ENCODE peak calls at places on chromosome 15, in four cellular contexts. T is NCI-H2081; P is LNCaP clone FGC; S is stimulated activated CD8-positive, alpha-beta memory T cell treated with anti-CD3 and anti-CD28 coated beads, Interleukin-7, amount 100 ng/mL, for 24 hours. R is an unnamed sample.
A peak's percentile ranks its signal among the peaks of the same experiment; 100 is the strongest.

GRCh38 chr15:76310470-76311070 is 699 bp downstream of the ETFA start:
- DNase-seq in S (no peak), T (no peak), P (no peak), R (no peak)

GRCh38 chr15:66803182-66803729 is 101.2 kb downstream of the SMAD6 start:
- DNase-seq in S (no peak), P (peak; percentile 45), T (no peak), R (peak; percentile 94)

GRCh38 chr15:33908396-33908795 is 59.9 kb upstream of the CHRM5 start:
- DNase-seq in P (no peak), S (no peak), T (no peak), R (no peak)

GRCh38 chr15:67064607-67065530 is 533 bp upstream of the SMAD3 start:
- DNase-seq in S (no peak), T (no peak), P (no peak), R (no peak)

GRCh38 chr15:91515188-91515754 is 338.2 kb upstream of the SLCO3A1 start:
- DNase-seq in T (no peak), P (no peak), S (no peak), R (peak; percentile 62)

GRCh38 chr15:26899658-26900057 is 32.8 kb downstream of the GABRA5 start:
- DNase-seq in S (no peak), P (no peak), T (no peak), R (no peak)

GRCh38 chr15:48861813-48862431 is 16.0 kb upstream of the EID1 start:
- DNase-seq in T (peak; percentile 51), S (no peak), P (no peak), R (no peak)

GRCh38 chr15:30924353-30924752 is 20.6 kb downstream of the FAN1 start:
- DNase-seq in S (no peak), P (no peak), T (no peak), R (no peak)

GRCh38 chr15:31222769-31223345 is 103.8 kb upstream of the KLF13 start:
- DNase-seq in T (peak; percentile 66), P (no peak), S (no peak), R (no peak)

GRCh38 chr15:92112180-92112579 is 258.7 kb downstream of the SLCO3A1 start:
- DNase-seq in S (no peak), P (no peak), T (no peak), R (no peak)

GRCh38 chr15:58189148-58189811 is 51.1 kb downstream of the AQP9 start:
- DNase-seq in P (no peak), S (no peak), T (no peak), R (no peak)

GRCh38 chr15:75599396-75599795 is 20.3 kb upstream of the PTPN9 start:
- DNase-seq in S (no peak), T (no peak), P (no peak), R (no peak)

GRCh38 chr15:40881351-40881750 is 7.3 kb upstream of the RHOV start:
- DNase-seq in S (no peak), P (no peak), T (no peak), R (no peak)

GRCh38 chr15:88185584-88185983 is 71.0 kb downstream of the NTRK3 start:
- DNase-seq in T (no peak), S (no peak), P (no peak), R (no peak)

GRCh38 chr15:29890761-29891457 is 68.6 kb upstream of the TJP1 start:
- DNase-seq in P (no peak), S (no peak), T (no peak), R (no peak)

GRCh38 chr15:80989110-80989517 is 505 bp downstream of the MESD start:
- DNase-seq in P (no peak), S (no peak), T (no peak), R (no peak)

GRCh38 chr15:56496635-56497034 is 31.7 kb upstream of the MNS1 start:
- DNase-seq in S (no peak), P (peak; percentile 56), T (peak; percentile 71), R (no peak)

GRCh38 chr15:76866716-76867321 is 38.3 kb downstream of the SCAPER start:
- DNase-seq in T (peak; percentile 21), S (no peak), P (peak; percentile 17), R (no peak)